ENCODE peak calls at places on chromosomes 4 and X, in five cellular contexts. W, I, N, D and G are unnamed samples.
A peak's percentile ranks its signal among the peaks of the same experiment; 100 is the strongest.

GRCh38 chrX:78957768-78958130 is 12.6 kb downstream of the P2RY10 start:
- DNase-seq in W (no peak), I (no peak), N (peak; percentile 93), D (no peak), G (no peak)

GRCh38 chr4:181911420-181911819 is 331.8 kb upstream of the TENM3 start:
- DNase-seq in I (no peak), N (no peak), W (no peak), D (no peak), G (no peak)

GRCh38 chr4:112448211-112448745 is 67.7 kb downstream of the NEUROG2 start:
- DNase-seq in I (no peak), N (no peak), D (no peak), W (no peak), G (no peak)

GRCh38 chrX:14956813-14957212 is 83.6 kb downstream of the MOSPD2 start:
- DNase-seq in W (no peak), D (no peak), I (no peak), N (no peak), G (no peak)

GRCh38 chrX:73577368-73577767 is 14.4 kb downstream of the CHIC1 start:
- DNase-seq in D (no peak), W (no peak), N (no peak), I (no peak), G (no peak)

GRCh38 chr4:6331018-6331417 is 61.4 kb downstream of the WFS1 start:
- DNase-seq in N (no peak), I (no peak), D (peak; percentile 30), W (no peak), G (no peak)

GRCh38 chr4:163107754-163108153 is 58.9 kb downstream of the NAF1 start:
- DNase-seq in I (no peak), W (no peak), D (no peak), N (no peak), G (no peak)

GRCh38 chr4:3613980-3614730 is 81.9 kb upstream of the LRPAP1 start:
- DNase-seq in N (no peak), I (peak; percentile 60), D (no peak), W (no peak), G (peak; percentile 73)

GRCh38 chrX:18970465-18970864 is 13.4 kb downstream of the PHKA2 start:
- DNase-seq in W (no peak), D (no peak), N (no peak), I (no peak), G (no peak)

GRCh38 chr4:1006856-1007255 is 4.6 kb upstream of the FGFRL1 start:
- DNase-seq in I (no peak), D (no peak), N (no peak), W (no peak), G (no peak)

GRCh38 chr4:34422472-34422871 is 1821.8 kb downstream of the ARAP2 start:
- DNase-seq in W (no peak), I (no peak), D (no peak), N (no peak), G (no peak)

GRCh38 chr4:17447675-17448298 is 64.1 kb downstream of the QDPR start:
- DNase-seq in N (peak; percentile 37), W (peak; percentile 77), I (no peak), D (no peak), G (no peak)

GRCh38 chr4:621296-622070 is 3.9 kb upstream of the PDE6B start:
- DNase-seq in D (no peak), W (no peak), I (no peak), N (no peak), G (peak; percentile 66)

GRCh38 chr4:25563071-25563564 is 92.5 kb upstream of the SLC34A2 start:
- DNase-seq in D (no peak), W (no peak), N (no peak), I (peak; percentile 83), G (no peak)

GRCh38 chrX:135185795-135186443 is 14.7 kb upstream of the CT55 start:
- DNase-seq in N (peak; percentile 11), W (peak; percentile 27), I (no peak), D (no peak), G (no peak)

GRCh38 chrX:10759400-10759799 is 139.0 kb upstream of the MID1 start:
- DNase-seq in N (no peak), W (no peak), D (no peak), I (no peak), G (no peak)

GRCh38 chrX:10755477-10756334 is 135.3 kb upstream of the MID1 start:
- DNase-seq in W (peak; percentile 50), D (no peak), I (no peak), N (no peak), G (no peak)

GRCh38 chrX:10761447-10761846 is 141.1 kb upstream of the MID1 start:
- DNase-seq in W (no peak), N (no peak), I (no peak), D (no peak), G (no peak)

GRCh38 chrX:10754445-10754844 is 134.1 kb upstream of the MID1 start:
- DNase-seq in D (no peak), N (no peak), W (no peak), I (no peak), G (no peak)

GRCh38 chrX:10756365-10756915 is 136.1 kb upstream of the MID1 start:
- DNase-seq in D (no peak), W (no peak), N (no peak), I (no peak), G (no peak)
- H3K27ac ChIP-seq in D (no peak overlapping the region), W (no peak overlapping the region), N (no peak overlapping the region), I (no peak overlapping the region), G (peak overlapping the region; percentile 75)

GRCh38 chr4:85495621-85496020 is 20.7 kb downstream of the ARHGAP24 start:
- DNase-seq in D (no peak), N (no peak), W (no peak), I (no peak), G (no peak)
- H3K4me1 ChIP-seq in D (peaks cover 5% of the 10 kb centered on the region), N (peaks cover 10% of the 10 kb centered on the region), W (no peaks in the 10 kb centered on the region), I (peaks cover 17% of the 10 kb centered on the region), G (peaks cover 3% of the 10 kb centered on the region)

GRCh38 chr4:4675636-4676035 is 133.8 kb upstream of the STX18 start:
- DNase-seq in D (no peak), W (no peak), N (no peak), I (no peak), G (no peak)

GRCh38 chr4:4677825-4678522 is 136.1 kb upstream of the STX18 start:
- DNase-seq in I (no peak), D (no peak), N (no peak), W (no peak), G (no peak)

GRCh38 chr4:4672397-4672796 is 130.5 kb upstream of the STX18 start:
- DNase-seq in W (no peak), I (no peak), N (no peak), D (no peak), G (no peak)

GRCh38 chr4:4673070-4673469 is 131.2 kb upstream of the STX18 start:
- DNase-seq in I (no peak), N (no peak), W (peak; percentile 95), D (no peak), G (no peak)

GRCh38 chr4:4675051-4675581 is 133.3 kb upstream of the STX18 start:
- DNase-seq in I (no peak), D (no peak), W (no peak), N (no peak), G (no peak)
- H3K27ac ChIP-seq in I (no peak overlapping the region), D (no peak overlapping the region), W (no peak overlapping the region), N (no peak overlapping the region), G (no peak overlapping the region)

GRCh38 chr4:15400276-15400675 is 27.6 kb upstream of the C1QTNF7 start:
- DNase-seq in I (no peak), D (no peak), N (no peak), W (no peak), G (no peak)
- H3K4me1 ChIP-seq in I (peaks cover 41% of the 10 kb centered on the region), D (no peaks in the 10 kb centered on the region), N (peaks cover 8% of the 10 kb centered on the region), W (no peaks in the 10 kb centered on the region), G (peaks cover 25% of the 10 kb centered on the region)

GRCh38 chrX:13923289-13923688 is 106.4 kb upstream of the GPM6B start:
- DNase-seq in D (no peak), N (no peak), W (no peak), I (no peak), G (no peak)
- H3K27ac ChIP-seq in D (no peak overlapping the region), N (no peak overlapping the region), W (no peak overlapping the region), I (no peak overlapping the region), G (no peak overlapping the region)

GRCh38 chr4:32475710-32476109 is 1755.5 kb downstream of the PCDH7 start:
- DNase-seq in I (no peak), D (no peak), W (no peak), N (no peak), G (no peak)
- H3K4me1 ChIP-seq in I (no peaks in the 10 kb centered on the region), D (no peaks in the 10 kb centered on the region), W (peaks cover 1% of the 10 kb centered on the region), N (no peaks in the 10 kb centered on the region), G (no peaks in the 10 kb centered on the region)

DNA sequence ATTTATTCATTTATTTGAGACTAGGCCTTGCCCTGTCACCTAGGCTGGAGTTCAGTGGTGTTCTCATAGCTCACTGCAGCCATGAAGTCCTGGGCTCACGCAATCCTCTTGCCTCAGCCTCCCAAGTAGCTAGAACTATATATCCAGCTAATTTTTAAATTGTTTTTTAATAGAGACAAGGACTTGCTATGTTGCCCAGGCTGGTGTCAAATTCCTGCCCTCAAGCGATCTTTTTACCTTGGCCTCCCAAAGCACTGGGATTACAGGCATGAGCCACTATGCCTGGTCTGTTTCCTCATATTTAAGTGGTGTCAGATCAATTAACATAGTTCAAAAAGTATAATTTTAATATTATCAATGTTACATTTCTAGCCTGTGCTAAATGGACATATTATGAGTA is 68.5 kb downstream of the AFF1 start:
- DNase-seq in N (no peak), D (no peak), I (no peak), W (no peak), G (no peak)
- H3K27ac ChIP-seq in N (no peak overlapping the region), D (peak overlapping the region; percentile 33), I (no peak overlapping the region), W (no peak overlapping the region), G (no peak overlapping the region)

GRCh38 chr4:80183196-80184052 is 13.9 kb upstream of the PRDM8 start:
- DNase-seq in N (no peak), I (peak; percentile 68), D (peak; percentile 67), W (no peak), G (peak; percentile 56)
- H3K4me1 ChIP-seq in N (peaks cover 8% of the 10 kb centered on the region), I (peaks cover 30% of the 10 kb centered on the region), D (peaks cover 13% of the 10 kb centered on the region), W (no peaks in the 10 kb centered on the region), G (no peaks in the 10 kb centered on the region)

GRCh38 chr4:186737427-186737826 is 13.8 kb upstream of the FAT1 start:
- DNase-seq in I (no peak), W (no peak), N (no peak), D (no peak), G (no peak)
- H3K27ac ChIP-seq in I (no peak overlapping the region), W (no peak overlapping the region), N (no peak overlapping the region), D (no peak overlapping the region), G (no peak overlapping the region)